ENCODE peak calls at places on chromosomes 4 and X, in four cellular contexts. B is mammary epithelial cell; C is stimulated activated CD4-positive, alpha-beta T cell treated with anti-CD3 and anti-CD28 coated beads, TNF-alpha, amount 100 ng/mL, for 1 hour; N is cerebellar cortex. W is an unnamed sample.

GRCh38 chr4:177256950-177257349 is 52.7 kb upstream of the NEIL3 start:
- DNase-seq in B (no peak), C (no peak), N (no peak), W (no peak)

GRCh38 chr4:150115851-150116250 is 37.6 kb downstream of the DCLK2 start:
- DNase-seq in B (no peak), C (no peak), N (no peak), W (no peak)

GRCh38 chr4:101078950-101079349 is 268.4 kb downstream of the PPP3CA start:
- DNase-seq in B (no peak), C (no peak), N (no peak), W (no peak)

GRCh38 chr4:11912886-11913285 is 484.2 kb upstream of the HS3ST1 start:
- DNase-seq in B (peak; percentile 89), C (no peak), N (no peak), W (peak; percentile 20)

GRCh38 chr4:151228196-151229119 is 48.5 kb upstream of the PRSS48 start:
- DNase-seq in B (no peak), C (no peak), N (no peak), W (no peak)

GRCh38 chrX:14359316-14359715 is 170.0 kb upstream of the GLRA2 start:
- DNase-seq in B (peak; percentile 29), C (no peak), N (no peak), W (no peak)

GRCh38 chr4:158496030-158496741 is 25.5 kb upstream of the RXFP1 start:
- DNase-seq in B (no peak), C (peak; percentile 0), N (peak; percentile 9), W (peak; percentile 7)

GRCh38 chrX:133685806-133686205 is 270.5 kb upstream of the GPC4 start:
- DNase-seq in B (no peak), C (no peak), N (no peak), W (no peak)

GRCh38 chrX:3393581-3394111 is 47.2 kb upstream of the MXRA5 start:
- DNase-seq in B (peak; percentile 9), C (no peak), N (no peak), W (no peak)

GRCh38 chr4:1201851-1202525 is 29.6 kb upstream of the SPON2 start:
- DNase-seq in B (no peak), C (peak; percentile 38), N (no peak), W (no peak)

GRCh38 chr4:88448905-88449689 is 7.8 kb upstream of the HERC5 start:
- DNase-seq in B (no peak), C (no peak), N (no peak), W (no peak)

GRCh38 chrX:129771266-129771995 is 8.3 kb upstream of the SASH3 start:
- DNase-seq in B (no peak), C (no peak), N (no peak), W (no peak)

GRCh38 chrX:106752101-106752678 is 25.7 kb downstream of the RNF128 start:
- DNase-seq in B (peak; percentile 35), C (no peak), N (no peak), W (no peak)

GRCh38 chr4:57219389-57219890 is 109.3 kb upstream of the IGFBP7 start:
- DNase-seq in B (no peak), C (no peak), N (no peak), W (no peak)

GRCh38 chr4:133062851-133063250 is 86.2 kb upstream of the PCDH10 start:
- DNase-seq in B (no peak), C (no peak), N (no peak), W (no peak)

GRCh38 chr4:184765473-184766346 is 31.8 kb upstream of the CENPU start:
- DNase-seq in B (no peak), C (no peak), N (no peak), W (no peak)

GRCh38 chr4:106201373-106201772 is 114.6 kb downstream of the TBCK start:
- DNase-seq in B (peak; percentile 8), C (no peak), N (peak; percentile 22), W (no peak)

GRCh38 chr4:57098945-57099344 is 11.2 kb downstream of the IGFBP7 start:
- DNase-seq in B (peak; percentile 38), C (no peak), N (no peak), W (no peak)

GRCh38 chrX:48493890-48494364 is 14.9 kb upstream of the PORCN start:
- DNase-seq in B (no peak), C (no peak), N (peak; percentile 35), W (no peak)

GRCh38 chr4:141402696-141403095 is 182.0 kb downstream of the ZNF330 start:
- DNase-seq in B (no peak), C (no peak), N (no peak), W (no peak)

GRCh38 chrX:19624754-19625153 is 109.4 kb upstream of the MAP3K15 start:
- DNase-seq in B (no peak), C (no peak), N (no peak), W (no peak)

GRCh38 chr4:1285790-1286553 is 3.7 kb upstream of the MAEA start:
- DNase-seq in B (no peak), C (no peak), N (peak; percentile 22), W (no peak)

GRCh38 chr4:165398570-165398969 is 19.8 kb downstream of the CPE start:
- DNase-seq in B (peak; percentile 12), C (no peak), N (peak; percentile 99), W (peak; percentile 7)

GRCh38 chr4:84631573-84631972 is 48.6 kb downstream of the CDS1 start:
- DNase-seq in B (peak; percentile 73), C (no peak), N (no peak), W (no peak)

GRCh38 chrX:25721564-25721963 is 416.6 kb upstream of the MAGEB18 start:
- DNase-seq in B (no peak), C (no peak), N (peak; percentile 1), W (no peak)

GRCh38 chrX:82081027-82081426 is 879.1 kb downstream of the SH3BGRL start:
- DNase-seq in B (no peak), C (no peak), N (no peak), W (no peak)

GRCh38 chr4:100984901-100985300 is 362.4 kb downstream of the PPP3CA start:
- DNase-seq in B (peak; percentile 81), C (no peak), N (no peak), W (no peak)

GRCh38 chr4:118557298-118557851 is 127.8 kb upstream of the METTL14 start:
- DNase-seq in B (peak; percentile 83), C (no peak), N (peak; percentile 27), W (peak; percentile 2)

W was measured in H54.